ENCODE peak calls at places on chromosomes 16 and 17, in five cellular contexts. S is BJ, G is kidney, E is body of pancreas, B is esophagus muscularis mucosa. J is an unnamed sample.

GRCh38 chr17:60766778-60767190 is 89.1 kb downstream of the BCAS3 start:
- DNase-seq in S (no peak), G (no peak), E (no peak), B (no peak), J (no peak)

GRCh38 chr17:77734371-77735050 is 224.0 kb upstream of the TNRC6C start:
- DNase-seq in S (no peak), G (peak; percentile 93), E (peak; percentile 41), B (peak; percentile 97), J (no peak)

GRCh38 chr17:48457080-48457836 is 27.2 kb upstream of the SKAP1 start:
- DNase-seq in S (no peak), G (peak; percentile 80), E (peak; percentile 59), B (no peak), J (peak; percentile 66)

GRCh38 chr16:48533931-48534330 is 76.0 kb downstream of the N4BP1 start:
- DNase-seq in S (no peak), G (peak; percentile 52), E (no peak), B (no peak), J (no peak)

GRCh38 chr17:79081571-79082276 is 7.1 kb downstream of the ENGASE start:
- DNase-seq in S (no peak), G (peak; percentile 66), E (no peak), B (no peak), J (no peak)

GRCh38 chr16:68003031-68003430 is 3.7 kb upstream of the DPEP2 start:
- DNase-seq in S (no peak), G (no peak), E (no peak), B (no peak), J (no peak)

GRCh38 chr17:14417336-14417735 is 116.5 kb downstream of the HS3ST3B1 start:
- DNase-seq in S (no peak), G (no peak), E (no peak), B (no peak), J (no peak)

GRCh38 chr17:43936434-43936833 is 5.8 kb downstream of the PPY start:
- DNase-seq in S (no peak), G (no peak), E (no peak), B (no peak), J (no peak)

GRCh38 chr16:70254095-70254964 is 2.6 kb upstream of the EXOSC6 start:
- DNase-seq in S (no peak), G (no peak), E (no peak), B (no peak), J (no peak)

GRCh38 chr16:25988882-25989281 is 297.1 kb downstream of the HS3ST4 start:
- DNase-seq in S (no peak), G (no peak), E (no peak), B (no peak), J (no peak)

GRCh38 chr17:44747566-44747965 is 11.2 kb upstream of the ADAM11 start:
- DNase-seq in S (no peak), G (no peak), E (no peak), B (no peak), J (no peak)

DNA sequence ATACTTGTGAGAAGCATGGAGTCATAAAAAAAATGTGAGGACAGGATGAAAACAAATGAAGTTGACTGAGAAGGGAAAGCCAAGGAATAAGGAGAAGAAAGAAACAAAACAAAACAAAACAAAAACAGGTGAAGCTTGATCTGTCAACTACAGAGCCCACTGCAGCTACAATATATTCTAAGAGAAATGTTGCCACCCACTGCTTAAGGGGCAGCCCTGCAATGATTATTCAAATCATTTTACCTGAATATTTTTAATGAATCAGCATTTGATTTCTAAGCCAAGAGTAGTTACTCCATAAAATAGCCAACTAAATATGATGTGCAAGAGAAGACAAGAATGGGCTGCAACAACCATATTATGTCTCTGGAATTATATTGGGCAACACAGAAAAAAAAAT is 252.0 kb upstream of the KIF2B start:
- DNase-seq in S (no peak), G (no peak), E (no peak), B (no peak), J (no peak)
- TF ChIP-seq CTCF in S (no peak), G (no peak), E (no peak), B (no peak), J (no peak)

GRCh38 chr17:80990921-80991644 is 558 bp upstream of the CHMP6 start:
- DNase-seq in S (no peak), G (peak; percentile 73), E (peak; percentile 19), B (no peak), J (no peak)

GRCh38 chr17:80992077-80992947 is 671 bp downstream of the CHMP6 start:
- DNase-seq in S (no peak), G (peak; percentile 80), E (peak; percentile 17), B (no peak), J (no peak)

GRCh38 chr17:80989586-80989913 is 2.1 kb upstream of the CHMP6 start:
- DNase-seq in S (no peak), G (no peak), E (peak; percentile 12), B (no peak), J (no peak)

GRCh38 chr17:80992948-80993624 is 1.4 kb downstream of the CHMP6 start:
- DNase-seq in S (no peak), G (peak; percentile 69), E (no peak), B (no peak), J (no peak)

GRCh38 chr17:80991645-80992076 is at the start of gene CHMP6:
- DNase-seq in S (no peak), G (peak; percentile 91), E (peak; percentile 75), B (no peak), J (peak; percentile 66)
- TF ChIP-seq CTCF in S (no peak), G (peak; percentile 33), E (no peak), B (peak; percentile 75), J (peak; percentile 32)

GRCh38 chr16:9713151-9713550 is 469.1 kb downstream of the GRIN2A start:
- DNase-seq in S (no peak), G (no peak), E (no peak), B (no peak), J (no peak)
- TF ChIP-seq CTCF in S (no peak), G (no peak), E (no peak), B (no peak), J (no peak)

DNA sequence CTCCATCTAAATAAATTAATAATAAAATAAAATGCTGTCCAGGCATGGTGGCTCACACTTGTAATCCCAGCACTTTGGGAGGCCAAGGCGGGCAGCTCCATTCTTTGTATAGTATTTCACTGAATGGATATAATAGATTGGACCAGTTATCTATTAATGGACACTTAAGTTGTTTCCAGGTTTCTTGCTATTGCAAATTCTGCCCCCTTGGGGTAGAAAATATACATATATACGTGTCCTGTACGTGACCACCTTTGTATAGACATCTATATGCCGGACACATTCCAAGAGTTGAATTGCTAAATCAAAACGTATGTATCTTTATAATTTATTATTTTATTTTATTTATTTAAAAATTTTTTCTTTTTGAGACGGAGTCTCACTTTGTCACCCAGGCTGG is 3.9 kb upstream of the EXOC7 start:
- DNase-seq in S (no peak), G (no peak), E (no peak), B (no peak), J (no peak)
- TF ChIP-seq CTCF in S (peak; percentile 5), G (no peak), E (peak; percentile 13), B (no peak), J (peak; percentile 52)

GRCh38 chr17:80826955-80827645 is 164.5 kb upstream of the CHMP6 start:
- DNase-seq in S (peak; percentile 82), G (peak; percentile 83), E (no peak), B (no peak), J (no peak)
- TF ChIP-seq CTCF in S (no peak), G (no peak), E (no peak), B (no peak), J (no peak)

DNA sequence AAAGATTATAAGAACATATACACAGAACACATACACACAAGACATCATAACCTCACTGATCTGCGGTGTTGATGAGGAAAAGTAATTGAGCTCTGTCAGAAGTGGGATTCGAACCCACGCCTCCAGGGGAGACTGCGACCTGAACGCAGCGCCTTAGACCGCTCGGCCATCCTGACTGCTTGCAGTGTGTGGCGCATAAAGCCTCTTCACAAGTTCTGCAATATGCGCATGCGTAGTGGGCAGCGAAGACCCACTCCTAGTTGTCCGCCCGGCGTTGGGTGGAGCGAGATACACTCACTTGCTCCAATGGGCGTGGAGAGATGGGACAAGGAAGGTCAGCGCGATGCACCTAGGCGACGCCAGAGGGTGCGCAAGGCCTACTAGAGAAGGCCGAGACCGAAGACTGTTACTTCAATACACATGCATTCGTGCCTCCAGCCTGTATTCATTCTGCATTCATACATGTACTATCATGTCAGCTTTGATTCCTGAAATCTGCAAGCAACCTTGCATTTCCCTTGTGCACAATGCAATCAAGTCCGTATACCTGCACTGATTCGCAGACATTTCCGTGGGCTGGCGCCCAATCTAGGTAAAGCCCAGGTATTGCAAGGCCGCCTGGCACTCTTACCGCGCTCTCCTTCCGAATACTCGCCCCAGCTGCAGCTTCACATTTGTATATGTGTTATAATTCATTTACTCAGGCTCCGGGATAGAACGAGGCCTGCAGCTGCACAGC is 16.1 kb upstream of the PLLP start:
- DNase-seq in S (peak; percentile 91), G (peak; percentile 100), E (peak; percentile 99), B (peak; percentile 100), J (peak; percentile 99)
- TF ChIP-seq CTCF in S (peak; percentile 96), G (peak; percentile 98), E (peak; percentile 82), B (peak; percentile 99), J (peak; percentile 98)

GRCh38 chr17:73126716-73127473 is 34.4 kb upstream of the SLC39A11 start:
- DNase-seq in S (no peak), G (no peak), E (no peak), B (no peak), J (no peak)
- TF ChIP-seq CTCF in S (no peak), G (no peak), E (no peak), B (no peak), J (no peak)

GRCh38 chr16:425082-425718 is at the start of gene RAB11FIP3:
- DNase-seq in S (no peak), G (peak; percentile 92), E (peak; percentile 78), B (peak; percentile 94), J (peak; percentile 78)
- TF ChIP-seq CTCF in S (peak; percentile 35), G (no peak), E (peak; percentile 14), B (peak; percentile 17), J (peak; percentile 52)